ENCODE peak calls at places on chromosome 14, in four cellular contexts. One of them, this sample, is unnamed.

GRCh38 chr14:22071001-22071400 is 397.4 kb upstream of the OR4E1 start:
- DNase-seq in H9: no peak
- DNase-seq in IMR-90: no peak
- DNase-seq in trophoblast cell: no peak
- DNase-seq in this sample: no peak

GRCh38 chr14:20794644-20795369 is 7.8 kb downstream of the RNASE1 start:
- DNase-seq in trophoblast cell: peak
- DNase-seq in IMR-90: no peak
- DNase-seq in H9: no peak
- DNase-seq in this sample: no peak

GRCh38 chr14:99590746-99591555 is 13.1 kb downstream of the CCDC85C start:
- DNase-seq in trophoblast cell: no peak
- DNase-seq in IMR-90: peak
- DNase-seq in H9: no peak
- DNase-seq in this sample: no peak

GRCh38 chr14:85090681-85091080 is 439.3 kb upstream of the FLRT2 start:
- DNase-seq in trophoblast cell: peak
- DNase-seq in IMR-90: peak
- DNase-seq in H9: no peak
- DNase-seq in this sample: no peak

GRCh38 chr14:103584326-103584915 is 21.7 kb downstream of the COA8 start:
- DNase-seq in IMR-90: no peak
- DNase-seq in H9: no peak
- DNase-seq in trophoblast cell: no peak
- DNase-seq in this sample: no peak

GRCh38 chr14:31244626-31245025 is 37.0 kb upstream of the HECTD1 start:
- DNase-seq in IMR-90: no peak
- DNase-seq in trophoblast cell: no peak
- DNase-seq in H9: no peak
- DNase-seq in this sample: no peak

GRCh38 chr14:68730811-68731425 is 61.9 kb downstream of the ZFP36L1 start:
- DNase-seq in H9: peak
- DNase-seq in IMR-90: no peak
- DNase-seq in trophoblast cell: no peak
- DNase-seq in this sample: peak

GRCh38 chr14:89600950-89601826 is 184.2 kb upstream of the FOXN3 start:
- DNase-seq in IMR-90: no peak
- DNase-seq in trophoblast cell: peak
- DNase-seq in H9: no peak
- DNase-seq in this sample: no peak

GRCh38 chr14:64459737-64460136 is 5.6 kb upstream of the AKAP5 start:
- DNase-seq in H9: no peak
- DNase-seq in trophoblast cell: no peak
- DNase-seq in IMR-90: no peak
- DNase-seq in this sample: no peak

GRCh38 chr14:102776761-102777710 is at the start of gene TRAF3:
- DNase-seq in H9: peak
- DNase-seq in trophoblast cell: peak
- DNase-seq in IMR-90: peak
- DNase-seq in this sample: no peak

GRCh38 chr14:58078068-58078467 is 73.9 kb downstream of the ARMH4 start:
- DNase-seq in trophoblast cell: no peak
- DNase-seq in IMR-90: peak
- DNase-seq in H9: no peak
- DNase-seq in this sample: no peak

GRCh38 chr14:64983439-64984310 is 3.0 kb upstream of the FNTB start:
- DNase-seq in IMR-90: peak
- DNase-seq in trophoblast cell: peak
- DNase-seq in H9: no peak
- DNase-seq in this sample: no peak

GRCh38 chr14:79044894-79045624 is 874.9 kb downstream of the NRXN3 start:
- DNase-seq in H9: peak
- DNase-seq in trophoblast cell: peak
- DNase-seq in IMR-90: peak
- DNase-seq in this sample: no peak

GRCh38 chr14:80587096-80587724 is 354.3 kb downstream of the CEP128 start:
- DNase-seq in trophoblast cell: peak
- DNase-seq in IMR-90: peak
- DNase-seq in H9: no peak
- DNase-seq in this sample: no peak

GRCh38 chr14:25048170-25049126 is 1.5 kb downstream of the STXBP6 start:
- DNase-seq in IMR-90: peak
- DNase-seq in trophoblast cell: no peak
- DNase-seq in H9: no peak
- DNase-seq in this sample: no peak

GRCh38 chr14:89029961-89030694 is 205.7 kb downstream of the TTC8 start:
- DNase-seq in trophoblast cell: no peak
- DNase-seq in H9: no peak
- DNase-seq in IMR-90: no peak
- DNase-seq in this sample: no peak

GRCh38 chr14:64746298-64747250 is 42.4 kb downstream of the PLEKHG3 start:
- DNase-seq in trophoblast cell: no peak
- DNase-seq in H9: no peak
- DNase-seq in IMR-90: peak
- DNase-seq in this sample: no peak

GRCh38 chr14:66045572-66046021 is 440.6 kb upstream of the CCDC196 start:
- DNase-seq in trophoblast cell: peak
- DNase-seq in IMR-90: no peak
- DNase-seq in H9: no peak
- DNase-seq in this sample: no peak

GRCh38 chr14:52862652-52863338 is 71.4 kb upstream of the GNPNAT1 start:
- DNase-seq in IMR-90: peak
- DNase-seq in trophoblast cell: peak
- DNase-seq in H9: no peak
- DNase-seq in this sample: no peak

GRCh38 chr14:67982711-67983608 is 163.4 kb downstream of the RAD51B start:
- DNase-seq in IMR-90: peak
- DNase-seq in H9: no peak
- DNase-seq in trophoblast cell: peak
- DNase-seq in this sample: no peak

GRCh38 chr14:91185721-91186120 is 58.8 kb downstream of the GPR68 start:
- DNase-seq in trophoblast cell: no peak
- DNase-seq in H9: no peak
- DNase-seq in IMR-90: peak
- DNase-seq in this sample: no peak

GRCh38 chr14:103943673-103944072 is 1.3 kb upstream of the RD3L start:
- DNase-seq in H9: no peak
- DNase-seq in trophoblast cell: no peak
- DNase-seq in IMR-90: peak
- DNase-seq in this sample: no peak

GRCh38 chr14:46053221-46053620 is 598.4 kb downstream of the RPL10L start:
- DNase-seq in H9: no peak
- DNase-seq in IMR-90: no peak
- DNase-seq in trophoblast cell: no peak
- DNase-seq in this sample: no peak

GRCh38 chr14:60512952-60513554 is 4.1 kb downstream of the SIX6 start:
- DNase-seq in IMR-90: no peak
- DNase-seq in H9: peak
- DNase-seq in trophoblast cell: no peak
- DNase-seq in this sample: peak

GRCh38 chr14:20820063-20820904 is 17.6 kb upstream of the RNASE1 start:
- DNase-seq in H9: peak
- DNase-seq in trophoblast cell: peak
- DNase-seq in IMR-90: no peak
- DNase-seq in this sample: peak

GRCh38 chr14:98926151-98926550 is 345.8 kb downstream of the BCL11B start:
- DNase-seq in IMR-90: no peak
- DNase-seq in trophoblast cell: no peak
- DNase-seq in H9: no peak
- DNase-seq in this sample: no peak

GRCh38 chr14:60753264-60754126 is 18.9 kb downstream of the MNAT1 start:
- DNase-seq in H9: no peak
- DNase-seq in IMR-90: peak
- DNase-seq in trophoblast cell: peak
- DNase-seq in this sample: no peak

GRCh38 chr14:102786758-102787157 is 9.5 kb downstream of the TRAF3 start:
- DNase-seq in trophoblast cell: peak
- DNase-seq in H9: no peak
- DNase-seq in IMR-90: peak
- DNase-seq in this sample: no peak

GRCh38 chr14:42047421-42048045 is 440.9 kb downstream of the LRFN5 start:
- DNase-seq in trophoblast cell: no peak
- DNase-seq in H9: no peak
- DNase-seq in IMR-90: peak
- DNase-seq in this sample: no peak

GRCh38 chr14:73180385-73180805 is 44.1 kb downstream of the PSEN1 start:
- DNase-seq in trophoblast cell: peak
- DNase-seq in IMR-90: peak
- DNase-seq in H9: no peak
- DNase-seq in this sample: no peak

GRCh38 chr14:34867199-34867598 is 8.0 kb downstream of the BAZ1A start:
- DNase-seq in trophoblast cell: no peak
- DNase-seq in IMR-90: no peak
- DNase-seq in H9: no peak
- DNase-seq in this sample: no peak

GRCh38 chr14:74988131-74988530 is 14.6 kb upstream of the EIF2B2 start:
- DNase-seq in trophoblast cell: peak
- DNase-seq in H9: no peak
- DNase-seq in IMR-90: peak
- DNase-seq in this sample: no peak

GRCh38 chr14:95211721-95212504 is 54.6 kb upstream of the DICER1 start:
- DNase-seq in IMR-90: no peak
- DNase-seq in H9: no peak
- DNase-seq in trophoblast cell: no peak
- DNase-seq in this sample: no peak

DNA sequence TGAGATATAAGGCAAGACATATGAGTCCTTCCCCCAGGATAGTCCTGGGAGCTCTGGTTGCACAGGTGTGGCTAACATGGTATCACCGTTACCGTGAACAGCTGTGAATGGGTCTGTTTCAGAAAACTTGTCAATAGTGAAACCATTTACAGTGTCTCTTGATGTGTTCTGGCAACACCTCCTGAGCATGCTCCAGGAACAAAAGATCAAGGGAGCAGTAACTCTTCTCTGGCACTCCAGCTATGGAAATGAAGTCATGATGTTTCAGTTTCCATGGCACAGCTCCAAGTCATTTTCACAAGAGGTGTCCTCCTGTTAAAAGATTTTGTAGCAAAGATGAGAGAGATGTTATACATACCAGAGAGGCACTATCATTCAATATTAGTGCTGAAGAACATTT is 253.7 kb downstream of the SNAPC1 start:
- DNase-seq in trophoblast cell: peak
- DNase-seq in H9: no peak
- DNase-seq in IMR-90: peak
- DNase-seq in this sample: no peak
- H3K9ac ChIP-seq in trophoblast cell: no peak
- H3K9ac ChIP-seq in H9: no peak
- H3K9ac ChIP-seq in IMR-90: no peak
- H3K9ac ChIP-seq in this sample: no peak

GRCh38 chr14:23365353-23366162 is 586 bp upstream of the EFS start:
- DNase-seq in IMR-90: peak
- DNase-seq in trophoblast cell: peak
- DNase-seq in H9: no peak
- DNase-seq in this sample: peak
- H3K14ac ChIP-seq in IMR-90: peak
- H3K14ac ChIP-seq in trophoblast cell: peak
- H3K14ac ChIP-seq in H9: peak
- H3K14ac ChIP-seq in this sample: peak

GRCh38 chr14:101072945-101073597 is 169.5 kb upstream of the RTL1 start:
- DNase-seq in IMR-90: peak
- DNase-seq in trophoblast cell: peak
- DNase-seq in H9: peak
- DNase-seq in this sample: peak
- H3K9ac ChIP-seq in IMR-90: no peak
- H3K9ac ChIP-seq in trophoblast cell: no peak
- H3K9ac ChIP-seq in H9: no peak
- H3K9ac ChIP-seq in this sample: peak

GRCh38 chr14:93023802-93024434 is 91.8 kb downstream of the ITPK1 start:
- DNase-seq in trophoblast cell: no peak
- DNase-seq in IMR-90: no peak
- DNase-seq in H9: no peak
- DNase-seq in this sample: no peak
- H3K14ac ChIP-seq in trophoblast cell: no peak
- H3K14ac ChIP-seq in IMR-90: no peak
- H3K14ac ChIP-seq in H9: no peak
- H3K14ac ChIP-seq in this sample: no peak

GRCh38 chr14:96280104-96280503 is 24.1 kb downstream of the BDKRB1 start:
- DNase-seq in H9: no peak
- DNase-seq in trophoblast cell: no peak
- DNase-seq in IMR-90: no peak
- DNase-seq in this sample: no peak
- H3K9ac ChIP-seq in H9: no peak
- H3K9ac ChIP-seq in trophoblast cell: no peak
- H3K9ac ChIP-seq in IMR-90: no peak
- H3K9ac ChIP-seq in this sample: no peak

GRCh38 chr14:105398726-105399440 is 545 bp downstream of the TEX22 start:
- DNase-seq in H9: peak
- DNase-seq in IMR-90: peak
- DNase-seq in trophoblast cell: peak
- DNase-seq in this sample: no peak
- H3K14ac ChIP-seq in H9: peak
- H3K14ac ChIP-seq in IMR-90: peak
- H3K14ac ChIP-seq in trophoblast cell: peak
- H3K14ac ChIP-seq in this sample: peak

GRCh38 chr14:54566152-54566409 is 847 bp upstream of the SAMD4A start:
- DNase-seq in H9: no peak
- DNase-seq in IMR-90: no peak
- DNase-seq in trophoblast cell: no peak
- DNase-seq in this sample: no peak
- H3K9ac ChIP-seq in H9: peak
- H3K9ac ChIP-seq in IMR-90: peak
- H3K9ac ChIP-seq in trophoblast cell: peak
- H3K9ac ChIP-seq in this sample: no peak

This sample was measured in neuronal stem cell.